ENCODE peak calls at places on chromosomes 7 and 10, in eight cellular contexts. One of them, this sample, is unnamed.

GRCh38 chr7:5406957-5407930 is 16.4 kb downstream of the TNRC18 start:
- DNase-seq in occipital lobe: no peak
- DNase-seq in left lung: peak
- DNase-seq in non-pigmented ciliary epithelial cell: no peak
- DNase-seq in T-helper 9 cell: no peak
- DNase-seq in AG04450: no peak
- DNase-seq in lower leg skin: no peak
- DNase-seq in fibroblast of the aortic adventitia: no peak
- DNase-seq in this sample: no peak

GRCh38 chr10:71434760-71435394 is 38.2 kb downstream of the CDH23 start:
- DNase-seq in occipital lobe: no peak
- DNase-seq in left lung: no peak
- DNase-seq in non-pigmented ciliary epithelial cell: no peak
- DNase-seq in T-helper 9 cell: no peak
- DNase-seq in AG04450: no peak
- DNase-seq in lower leg skin: peak
- DNase-seq in fibroblast of the aortic adventitia: no peak
- DNase-seq in this sample: no peak

GRCh38 chr7:90816511-90817142 is 220.5 kb downstream of the CDK14 start:
- DNase-seq in occipital lobe: no peak
- DNase-seq in left lung: no peak
- DNase-seq in non-pigmented ciliary epithelial cell: peak
- DNase-seq in T-helper 9 cell: no peak
- DNase-seq in AG04450: peak
- DNase-seq in lower leg skin: no peak
- DNase-seq in fibroblast of the aortic adventitia: peak
- DNase-seq in this sample: no peak

GRCh38 chr7:106269263-106269961 is 15.4 kb downstream of the NAMPT start:
- DNase-seq in occipital lobe: no peak
- DNase-seq in left lung: no peak
- DNase-seq in non-pigmented ciliary epithelial cell: no peak
- DNase-seq in T-helper 9 cell: no peak
- DNase-seq in AG04450: no peak
- DNase-seq in lower leg skin: no peak
- DNase-seq in fibroblast of the aortic adventitia: no peak
- DNase-seq in this sample: no peak

GRCh38 chr10:8418631-8419030 is 364.1 kb downstream of the GATA3 start:
- DNase-seq in occipital lobe: no peak
- DNase-seq in left lung: no peak
- DNase-seq in non-pigmented ciliary epithelial cell: no peak
- DNase-seq in T-helper 9 cell: no peak
- DNase-seq in AG04450: no peak
- DNase-seq in lower leg skin: no peak
- DNase-seq in fibroblast of the aortic adventitia: peak
- DNase-seq in this sample: no peak

GRCh38 chr10:84333864-84334451 is 5.6 kb downstream of the CCSER2 start:
- DNase-seq in occipital lobe: no peak
- DNase-seq in left lung: no peak
- DNase-seq in non-pigmented ciliary epithelial cell: no peak
- DNase-seq in T-helper 9 cell: peak
- DNase-seq in AG04450: no peak
- DNase-seq in lower leg skin: no peak
- DNase-seq in fibroblast of the aortic adventitia: peak
- DNase-seq in this sample: peak

GRCh38 chr7:75056476-75056875 is 17.1 kb downstream of the RCC1L start:
- DNase-seq in occipital lobe: no peak
- DNase-seq in left lung: no peak
- DNase-seq in non-pigmented ciliary epithelial cell: peak
- DNase-seq in T-helper 9 cell: no peak
- DNase-seq in AG04450: peak
- DNase-seq in lower leg skin: no peak
- DNase-seq in fibroblast of the aortic adventitia: peak
- DNase-seq in this sample: no peak

GRCh38 chr7:27167916-27168264 is 2.6 kb upstream of the HOXA9 start:
- DNase-seq in occipital lobe: no peak
- DNase-seq in left lung: no peak
- DNase-seq in non-pigmented ciliary epithelial cell: no peak
- DNase-seq in T-helper 9 cell: no peak
- DNase-seq in AG04450: no peak
- DNase-seq in lower leg skin: no peak
- DNase-seq in fibroblast of the aortic adventitia: no peak
- DNase-seq in this sample: no peak

GRCh38 chr10:77531441-77532001 is 106.1 kb downstream of the KCNMA1 start:
- DNase-seq in occipital lobe: peak
- DNase-seq in left lung: peak
- DNase-seq in non-pigmented ciliary epithelial cell: peak
- DNase-seq in T-helper 9 cell: no peak
- DNase-seq in AG04450: peak
- DNase-seq in lower leg skin: no peak
- DNase-seq in fibroblast of the aortic adventitia: peak
- DNase-seq in this sample: no peak

This sample was measured in B cell.